ENCODE peak calls at places on chromosomes 7 and 10, in seven cellular contexts. U, D, W, F, Z, R and A are unnamed samples.

GRCh38 chr7:117179701-117180100 is 143.2 kb downstream of the WNT2 start:
- DNase-seq in U (no peak), D (no peak), W (no peak), F (no peak), Z (no peak), R (no peak), A (no peak)

GRCh38 chr10:77293785-77294184 is 343.8 kb downstream of the KCNMA1 start:
- DNase-seq in U (no peak), D (no peak), W (no peak), F (no peak), Z (no peak), R (no peak), A (no peak)

GRCh38 chr7:157432957-157433576 is 96.3 kb downstream of the DNAJB6 start:
- DNase-seq in U (no peak), D (peak), W (peak), F (peak), Z (no peak), R (peak), A (peak)

GRCh38 chr7:143131777-143132176 is at the start of gene PIP:
- DNase-seq in U (no peak), D (no peak), W (no peak), F (no peak), Z (no peak), R (no peak), A (no peak)

GRCh38 chr10:49534670-49535381 is 4.1 kb downstream of the ERCC6 start:
- DNase-seq in U (no peak), D (no peak), W (no peak), F (no peak), Z (peak), R (no peak), A (no peak)

GRCh38 chr10:17673517-17674051 is 29.6 kb downstream of the STAM start:
- DNase-seq in U (no peak), D (no peak), W (no peak), F (no peak), Z (no peak), R (peak), A (no peak)

GRCh38 chr10:95429639-95430038 is 131.5 kb downstream of the SORBS1 start:
- DNase-seq in U (no peak), D (no peak), W (no peak), F (no peak), Z (no peak), R (no peak), A (no peak)

GRCh38 chr10:66784796-66785195 is 141.0 kb upstream of the LRRTM3 start:
- DNase-seq in U (no peak), D (no peak), W (no peak), F (no peak), Z (no peak), R (no peak), A (no peak)

GRCh38 chr10:128005858-128006257 is 99.0 kb downstream of the PTPRE start:
- DNase-seq in U (no peak), D (no peak), W (no peak), F (no peak), Z (no peak), R (no peak), A (no peak)

GRCh38 chr10:43863859-43864591 is 215.3 kb upstream of the ZNF32 start:
- DNase-seq in U (no peak), D (no peak), W (no peak), F (no peak), Z (no peak), R (peak), A (no peak)

GRCh38 chr7:131502810-131503545 is 53.5 kb downstream of the PODXL start:
- DNase-seq in U (peak), D (no peak), W (peak), F (peak), Z (no peak), R (no peak), A (no peak)

GRCh38 chr7:55325371-55325792 is 39.8 kb upstream of the LANCL2 start:
- DNase-seq in U (peak), D (no peak), W (no peak), F (no peak), Z (no peak), R (no peak), A (no peak)

GRCh38 chr7:1693991-1694524 is 24.0 kb downstream of the ELFN1 start:
- DNase-seq in U (peak), D (no peak), W (no peak), F (peak), Z (no peak), R (peak), A (peak)

GRCh38 chr10:43045631-43046287 is 31.1 kb upstream of the RET start:
- DNase-seq in U (peak), D (no peak), W (no peak), F (no peak), Z (no peak), R (no peak), A (peak)

GRCh38 chr10:30141366-30141886 is 82.0 kb upstream of the JCAD start:
- DNase-seq in U (peak), D (no peak), W (no peak), F (no peak), Z (no peak), R (no peak), A (no peak)

GRCh38 chr10:62651341-62651740 is 153.2 kb upstream of the ADO start:
- DNase-seq in U (no peak), D (no peak), W (no peak), F (no peak), Z (no peak), R (no peak), A (no peak)

GRCh38 chr7:139909379-139910050 is 80.5 kb downstream of the TBXAS1 start:
- DNase-seq in U (no peak), D (no peak), W (no peak), F (no peak), Z (no peak), R (no peak), A (no peak)

GRCh38 chr7:36045275-36045674 is 107.8 kb upstream of the EEPD1 start:
- DNase-seq in U (no peak), D (no peak), W (no peak), F (no peak), Z (no peak), R (no peak), A (no peak)

GRCh38 chr7:142557971-142558582 is 191.2 kb upstream of the PRSS1 start:
- DNase-seq in U (no peak), D (peak), W (peak), F (peak), Z (no peak), R (peak), A (no peak)

GRCh38 chr7:102393467-102393866 is 2.7 kb upstream of the PRKRIP1 start:
- DNase-seq in U (no peak), D (no peak), W (no peak), F (no peak), Z (no peak), R (no peak), A (no peak)

GRCh38 chr7:129875745-129876411 is 76.9 kb downstream of the UBE2H start:
- DNase-seq in U (no peak), D (no peak), W (no peak), F (no peak), Z (no peak), R (peak), A (no peak)